ENCODE peak calls at places on chromosomes 4 and X, in eight cellular contexts. H is OCI-LY7, B is GM23248, M is astrocyte, E is Karpas-422, T is sigmoid colon, F is right lobe of liver, A is HCT116. G is an unnamed sample.
A peak's percentile ranks its signal among the peaks of the same experiment; 100 is the strongest.

GRCh38 chr4:186536285-186536684 is 19.1 kb downstream of the MTNR1A start:
- DNase-seq in H (no peak), B (no peak), M (no peak), E (no peak), T (no peak), F (no peak), A (peak; percentile 48), G (no peak)

GRCh38 chr4:4787421-4787820 is 72.0 kb upstream of the MSX1 start:
- DNase-seq in H (peak; percentile 16), B (no peak), M (no peak), E (no peak), T (no peak), F (no peak), A (no peak), G (no peak)

GRCh38 chr4:182448281-182449151 is 205.3 kb downstream of the TENM3 start:
- DNase-seq in H (no peak), B (peak; percentile 90), M (peak; percentile 90), E (no peak), T (peak; percentile 98), F (peak; percentile 95), A (peak; percentile 59), G (peak; percentile 79)

GRCh38 chrX:87525771-87526229 is 8.2 kb downstream of the KLHL4 start:
- DNase-seq in H (no peak), B (peak; percentile 23), M (peak; percentile 88), E (no peak), T (no peak), F (no peak), A (no peak), G (no peak)

GRCh38 chr4:14701389-14701788 is 300.9 kb upstream of the CPEB2 start:
- DNase-seq in H (no peak), B (no peak), M (no peak), E (no peak), T (no peak), F (no peak), A (no peak), G (peak; percentile 42)

GRCh38 chr4:7635435-7635834 is 200.7 kb upstream of the PSAPL1 start:
- DNase-seq in H (no peak), B (no peak), M (no peak), E (no peak), T (no peak), F (no peak), A (no peak), G (no peak)

GRCh38 chrX:2935364-2935748 is 6.2 kb upstream of the ARSD start:
- DNase-seq in H (no peak), B (no peak), M (no peak), E (no peak), T (no peak), F (no peak), A (no peak), G (no peak)

GRCh38 chrX:63404332-63404731 is 53.2 kb upstream of the SPIN4 start:
- DNase-seq in H (no peak), B (no peak), M (no peak), E (no peak), T (no peak), F (no peak), A (no peak), G (no peak)

GRCh38 chrX:155997436-155997835 is at the start of gene IL9R:
- DNase-seq in H (no peak), B (no peak), M (no peak), E (no peak), T (no peak), F (no peak), A (no peak), G (no peak)

GRCh38 chr4:68883870-68884269 is 67.7 kb downstream of the UGT2A3 start:
- DNase-seq in H (no peak), B (no peak), M (no peak), E (no peak), T (no peak), F (no peak), A (no peak), G (no peak)

GRCh38 chr4:180757927-180758326 is 1485.3 kb upstream of the TENM3 start:
- DNase-seq in H (no peak), B (no peak), M (no peak), E (no peak), T (no peak), F (no peak), A (no peak), G (no peak)

GRCh38 chrX:110450050-110450449 is 91.4 kb downstream of the RTL9 start:
- DNase-seq in H (peak; percentile 44), B (peak; percentile 70), M (peak; percentile 20), E (peak; percentile 88), T (peak; percentile 87), F (peak; percentile 82), A (peak; percentile 29), G (peak; percentile 44)

GRCh38 chr4:122224348-122224747 is 72.2 kb downstream of the BLTP1 start:
- DNase-seq in H (peak; percentile 4), B (peak; percentile 23), M (no peak), E (peak; percentile 70), T (no peak), F (no peak), A (no peak), G (no peak)

GRCh38 chrX:40622741-40623536 is at the start of gene MPC1L:
- DNase-seq in H (no peak), B (no peak), M (no peak), E (no peak), T (no peak), F (no peak), A (no peak), G (no peak)

GRCh38 chrX:140318306-140318705 is 186.6 kb downstream of the SOX3 start:
- DNase-seq in H (no peak), B (peak; percentile 77), M (peak; percentile 74), E (no peak), T (no peak), F (no peak), A (no peak), G (peak; percentile 62)

GRCh38 chr4:125498981-125499380 is 184.2 kb downstream of the FAT4 start:
- DNase-seq in H (no peak), B (no peak), M (no peak), E (no peak), T (no peak), F (no peak), A (no peak), G (no peak)

GRCh38 chr4:79851625-79852304 is 221.3 kb downstream of the ANTXR2 start:
- DNase-seq in H (no peak), B (peak; percentile 53), M (peak; percentile 18), E (no peak), T (no peak), F (no peak), A (no peak), G (no peak)

GRCh38 chr4:7652451-7652871 is 217.7 kb upstream of the PSAPL1 start:
- DNase-seq in H (no peak), B (no peak), M (peak; percentile 52), E (no peak), T (no peak), F (no peak), A (no peak), G (no peak)

GRCh38 chr4:138438608-138439007 is 196.5 kb upstream of the SLC7A11 start:
- DNase-seq in H (no peak), B (no peak), M (peak; percentile 61), E (no peak), T (no peak), F (no peak), A (no peak), G (no peak)

GRCh38 chr4:54645830-54646229 is 11.9 kb upstream of the KIT start:
- DNase-seq in H (no peak), B (peak; percentile 13), M (no peak), E (no peak), T (no peak), F (no peak), A (no peak), G (no peak)

GRCh38 chr4:54654753-54655152 is 3.0 kb upstream of the KIT start:
- DNase-seq in H (no peak), B (no peak), M (no peak), E (no peak), T (no peak), F (no peak), A (no peak), G (no peak)

GRCh38 chr4:54647070-54647469 is 10.7 kb upstream of the KIT start:
- DNase-seq in H (no peak), B (no peak), M (no peak), E (no peak), T (no peak), F (no peak), A (no peak), G (no peak)

GRCh38 chr4:54651050-54651449 is 6.7 kb upstream of the KIT start:
- DNase-seq in H (no peak), B (no peak), M (no peak), E (no peak), T (no peak), F (no peak), A (no peak), G (no peak)
- H3K9me3 ChIP-seq in H (no peaks in the 10 kb centered on the region), B (no peaks in the 10 kb centered on the region), M (no peaks in the 10 kb centered on the region), E (no peaks in the 10 kb centered on the region), T (no peaks in the 10 kb centered on the region), F (no peaks in the 10 kb centered on the region), A (no peaks in the 10 kb centered on the region), G (no peaks in the 10 kb centered on the region)

DNA sequence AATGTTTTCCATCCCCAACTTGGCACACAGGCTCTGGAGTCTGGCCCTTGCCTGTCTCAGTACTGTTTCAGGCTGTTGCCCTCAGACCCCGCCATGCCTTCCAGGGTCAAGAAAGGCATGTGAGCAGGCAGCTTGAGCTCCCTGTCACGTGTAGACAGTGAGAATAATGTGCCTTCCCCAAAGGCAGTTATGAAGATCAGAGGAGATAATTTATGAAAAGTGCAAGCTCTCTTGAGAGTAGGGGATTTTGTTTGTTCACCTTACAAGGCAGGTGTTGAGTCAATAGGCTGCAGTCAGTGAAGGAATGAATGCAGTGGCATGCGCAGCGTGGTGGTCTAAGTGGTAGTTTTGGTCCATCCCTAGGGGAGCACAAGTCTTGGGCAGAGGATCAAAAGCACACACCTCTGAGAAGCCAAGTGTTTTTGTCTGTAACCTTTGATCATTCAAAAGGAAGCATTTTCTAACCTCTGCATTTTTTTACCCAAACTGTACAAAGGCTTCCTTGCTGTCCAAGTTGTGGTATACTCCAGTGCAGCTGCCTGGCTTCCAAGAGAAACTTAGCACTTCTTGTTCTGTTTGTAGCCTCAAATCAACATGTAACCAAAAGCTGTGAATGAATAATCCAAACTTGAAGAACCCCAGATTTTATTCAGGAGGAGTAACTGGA is 14.4 kb downstream of the HADH start:
- DNase-seq in H (no peak), B (no peak), M (no peak), E (no peak), T (no peak), F (no peak), A (no peak), G (no peak)
- H3K36me3 ChIP-seq in H (peaks cover 59% of the 10 kb centered on the region), B (no peaks in the 10 kb centered on the region), M (no peaks in the 10 kb centered on the region), E (peaks cover 19% of the 10 kb centered on the region), T (no peaks in the 10 kb centered on the region), F (no peaks in the 10 kb centered on the region), A (no peaks in the 10 kb centered on the region), G (peaks cover 8% of the 10 kb centered on the region)

DNA sequence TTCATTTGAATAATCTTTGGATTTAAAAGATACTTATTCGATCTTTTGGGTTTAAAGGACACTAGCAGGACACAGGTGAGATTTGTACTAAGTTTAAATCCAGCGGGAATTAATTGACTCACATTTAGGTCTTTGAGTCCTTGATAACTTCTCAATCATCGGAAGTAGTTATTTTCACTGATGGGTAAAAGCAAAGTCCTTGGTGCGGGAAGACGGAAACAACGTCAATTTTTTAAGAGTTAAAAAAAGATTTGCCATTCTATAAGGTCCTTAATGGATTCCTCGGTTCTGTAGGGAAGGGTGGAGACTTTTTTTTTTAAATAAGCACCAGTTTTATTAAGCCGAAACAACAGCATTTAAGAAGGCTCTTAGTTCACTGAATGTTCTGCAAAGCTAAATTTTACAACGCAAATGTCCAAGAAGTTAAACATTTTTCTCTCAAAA is 2.9 kb downstream of the TMSB4X start:
- DNase-seq in H (no peak), B (peak; percentile 29), M (no peak), E (no peak), T (no peak), F (no peak), A (no peak), G (no peak)
- H3K9me3 ChIP-seq in H (no peaks in the 10 kb centered on the region), B (no peaks in the 10 kb centered on the region), M (no peaks in the 10 kb centered on the region), E (no peaks in the 10 kb centered on the region), T (no peaks in the 10 kb centered on the region), F (no peaks in the 10 kb centered on the region), A (no peaks in the 10 kb centered on the region), G (no peaks in the 10 kb centered on the region)

GRCh38 chr4:39865280-39865679 is 112.4 kb downstream of the PDS5A start:
- DNase-seq in H (no peak), B (no peak), M (no peak), E (no peak), T (no peak), F (no peak), A (no peak), G (no peak)
- H3K36me3 ChIP-seq in H (peaks cover 90% of the 10 kb centered on the region), B (peaks cover 55% of the 10 kb centered on the region), M (peaks cover 31% of the 10 kb centered on the region), E (peaks cover 19% of the 10 kb centered on the region), T (peaks cover 77% of the 10 kb centered on the region), F (peaks cover 2% of the 10 kb centered on the region), A (peaks cover 33% of the 10 kb centered on the region), G (peaks cover 18% of the 10 kb centered on the region)

G was measured in MG63.